ENCODE peak calls at places on chromosomes 5 and 9, in eight cellular contexts. One of them, this sample, is unnamed.

GRCh38 chr5:4233671-4234070 is 638.0 kb downstream of the IRX1 start:
- DNase-seq in NCI-H524: no peak
- DNase-seq in EL: no peak
- DNase-seq in suprapubic skin: no peak
- DNase-seq in activated T-cell treated with anti-CD3 and anti-CD28 coated beads, Interleukin-2, amount 50 U/mL, for 72 hours: no peak
- DNase-seq in nucleus accumbens: no peak
- DNase-seq in fibroblast of gingiva: no peak
- DNase-seq in small intestine: no peak
- DNase-seq in this sample: no peak

GRCh38 chr5:149583394-149583793 is 2.1 kb downstream of the ARHGEF37 start:
- DNase-seq in small intestine: no peak
- DNase-seq in fibroblast of gingiva: no peak
- DNase-seq in nucleus accumbens: peak
- DNase-seq in NCI-H524: no peak
- DNase-seq in suprapubic skin: no peak
- DNase-seq in EL: no peak
- DNase-seq in activated T-cell treated with anti-CD3 and anti-CD28 coated beads, Interleukin-2, amount 50 U/mL, for 72 hours: no peak
- DNase-seq in this sample: no peak

GRCh38 chr9:124792976-124793594 is 16.2 kb downstream of the OLFML2A start:
- DNase-seq in EL: peak
- DNase-seq in nucleus accumbens: no peak
- DNase-seq in suprapubic skin: no peak
- DNase-seq in small intestine: no peak
- DNase-seq in activated T-cell treated with anti-CD3 and anti-CD28 coated beads, Interleukin-2, amount 50 U/mL, for 72 hours: no peak
- DNase-seq in fibroblast of gingiva: peak
- DNase-seq in NCI-H524: peak
- DNase-seq in this sample: no peak

GRCh38 chr5:150175536-150175935 is 9.0 kb downstream of the CDX1 start:
- DNase-seq in NCI-H524: no peak
- DNase-seq in suprapubic skin: no peak
- DNase-seq in small intestine: no peak
- DNase-seq in nucleus accumbens: no peak
- DNase-seq in activated T-cell treated with anti-CD3 and anti-CD28 coated beads, Interleukin-2, amount 50 U/mL, for 72 hours: no peak
- DNase-seq in fibroblast of gingiva: no peak
- DNase-seq in EL: peak
- DNase-seq in this sample: no peak

GRCh38 chr5:168737066-168737465 is 157.9 kb upstream of the PANK3 start:
- DNase-seq in suprapubic skin: no peak
- DNase-seq in small intestine: no peak
- DNase-seq in activated T-cell treated with anti-CD3 and anti-CD28 coated beads, Interleukin-2, amount 50 U/mL, for 72 hours: no peak
- DNase-seq in nucleus accumbens: no peak
- DNase-seq in NCI-H524: no peak
- DNase-seq in EL: no peak
- DNase-seq in fibroblast of gingiva: no peak
- DNase-seq in this sample: no peak

GRCh38 chr5:133714161-133714915 is 102.0 kb upstream of the FSTL4 start:
- DNase-seq in EL: no peak
- DNase-seq in activated T-cell treated with anti-CD3 and anti-CD28 coated beads, Interleukin-2, amount 50 U/mL, for 72 hours: no peak
- DNase-seq in suprapubic skin: peak
- DNase-seq in nucleus accumbens: no peak
- DNase-seq in fibroblast of gingiva: no peak
- DNase-seq in small intestine: no peak
- DNase-seq in NCI-H524: peak
- DNase-seq in this sample: no peak

GRCh38 chr5:141826674-141827073 is 51.5 kb downstream of the PCDH1 start:
- DNase-seq in activated T-cell treated with anti-CD3 and anti-CD28 coated beads, Interleukin-2, amount 50 U/mL, for 72 hours: no peak
- DNase-seq in suprapubic skin: no peak
- DNase-seq in EL: no peak
- DNase-seq in small intestine: no peak
- DNase-seq in nucleus accumbens: no peak
- DNase-seq in fibroblast of gingiva: no peak
- DNase-seq in NCI-H524: no peak
- DNase-seq in this sample: no peak

GRCh38 chr5:73801736-73802135 is 175.7 kb downstream of the ARHGEF28 start:
- DNase-seq in EL: no peak
- DNase-seq in fibroblast of gingiva: no peak
- DNase-seq in suprapubic skin: no peak
- DNase-seq in nucleus accumbens: no peak
- DNase-seq in NCI-H524: no peak
- DNase-seq in activated T-cell treated with anti-CD3 and anti-CD28 coated beads, Interleukin-2, amount 50 U/mL, for 72 hours: no peak
- DNase-seq in small intestine: no peak
- DNase-seq in this sample: no peak

GRCh38 chr9:22169243-22169642 is 160.1 kb upstream of the CDKN2B start:
- DNase-seq in NCI-H524: no peak
- DNase-seq in fibroblast of gingiva: peak
- DNase-seq in nucleus accumbens: no peak
- DNase-seq in suprapubic skin: no peak
- DNase-seq in activated T-cell treated with anti-CD3 and anti-CD28 coated beads, Interleukin-2, amount 50 U/mL, for 72 hours: no peak
- DNase-seq in small intestine: no peak
- DNase-seq in EL: peak
- DNase-seq in this sample: no peak

GRCh38 chr9:81083062-81083461 is 606.3 kb downstream of the TLE1 start:
- DNase-seq in nucleus accumbens: no peak
- DNase-seq in activated T-cell treated with anti-CD3 and anti-CD28 coated beads, Interleukin-2, amount 50 U/mL, for 72 hours: no peak
- DNase-seq in NCI-H524: no peak
- DNase-seq in small intestine: no peak
- DNase-seq in fibroblast of gingiva: peak
- DNase-seq in suprapubic skin: no peak
- DNase-seq in EL: peak
- DNase-seq in this sample: peak

GRCh38 chr5:154038241-154038603 is 488 bp downstream of the FAM114A2 start:
- DNase-seq in suprapubic skin: no peak
- DNase-seq in fibroblast of gingiva: no peak
- DNase-seq in nucleus accumbens: no peak
- DNase-seq in activated T-cell treated with anti-CD3 and anti-CD28 coated beads, Interleukin-2, amount 50 U/mL, for 72 hours: no peak
- DNase-seq in EL: no peak
- DNase-seq in small intestine: peak
- DNase-seq in NCI-H524: no peak
- DNase-seq in this sample: no peak

GRCh38 chr5:142597546-142598337 is 88.1 kb downstream of the FGF1 start:
- DNase-seq in EL: peak
- DNase-seq in suprapubic skin: no peak
- DNase-seq in NCI-H524: no peak
- DNase-seq in fibroblast of gingiva: peak
- DNase-seq in nucleus accumbens: peak
- DNase-seq in small intestine: no peak
- DNase-seq in activated T-cell treated with anti-CD3 and anti-CD28 coated beads, Interleukin-2, amount 50 U/mL, for 72 hours: peak
- DNase-seq in this sample: no peak

GRCh38 chr5:174501461-174502069 is 222.8 kb upstream of the MSX2 start:
- DNase-seq in NCI-H524: no peak
- DNase-seq in suprapubic skin: no peak
- DNase-seq in activated T-cell treated with anti-CD3 and anti-CD28 coated beads, Interleukin-2, amount 50 U/mL, for 72 hours: no peak
- DNase-seq in nucleus accumbens: no peak
- DNase-seq in fibroblast of gingiva: no peak
- DNase-seq in small intestine: no peak
- DNase-seq in EL: peak
- DNase-seq in this sample: no peak

GRCh38 chr5:6453937-6454560 is 5.4 kb downstream of the UBE2QL1 start:
- DNase-seq in activated T-cell treated with anti-CD3 and anti-CD28 coated beads, Interleukin-2, amount 50 U/mL, for 72 hours: no peak
- DNase-seq in fibroblast of gingiva: no peak
- DNase-seq in NCI-H524: peak
- DNase-seq in suprapubic skin: no peak
- DNase-seq in EL: no peak
- DNase-seq in nucleus accumbens: no peak
- DNase-seq in small intestine: no peak
- DNase-seq in this sample: no peak

GRCh38 chr5:29262683-29263082 is 1930.8 kb upstream of the CDH6 start:
- DNase-seq in EL: no peak
- DNase-seq in suprapubic skin: no peak
- DNase-seq in activated T-cell treated with anti-CD3 and anti-CD28 coated beads, Interleukin-2, amount 50 U/mL, for 72 hours: no peak
- DNase-seq in NCI-H524: no peak
- DNase-seq in fibroblast of gingiva: no peak
- DNase-seq in nucleus accumbens: no peak
- DNase-seq in small intestine: no peak
- DNase-seq in this sample: no peak

GRCh38 chr9:79224672-79225433 is 346.9 kb upstream of the TLE4 start:
- DNase-seq in fibroblast of gingiva: peak
- DNase-seq in small intestine: no peak
- DNase-seq in suprapubic skin: no peak
- DNase-seq in NCI-H524: no peak
- DNase-seq in nucleus accumbens: no peak
- DNase-seq in activated T-cell treated with anti-CD3 and anti-CD28 coated beads, Interleukin-2, amount 50 U/mL, for 72 hours: no peak
- DNase-seq in EL: peak
- DNase-seq in this sample: no peak

GRCh38 chr5:124729687-124730359 is 16.6 kb downstream of the ZNF608 start:
- DNase-seq in suprapubic skin: no peak
- DNase-seq in nucleus accumbens: no peak
- DNase-seq in fibroblast of gingiva: peak
- DNase-seq in NCI-H524: no peak
- DNase-seq in small intestine: no peak
- DNase-seq in EL: no peak
- DNase-seq in activated T-cell treated with anti-CD3 and anti-CD28 coated beads, Interleukin-2, amount 50 U/mL, for 72 hours: no peak
- DNase-seq in this sample: no peak

GRCh38 chr5:952597-953271 is 55.9 kb upstream of the NKD2 start:
- DNase-seq in suprapubic skin: peak
- DNase-seq in nucleus accumbens: no peak
- DNase-seq in EL: no peak
- DNase-seq in fibroblast of gingiva: no peak
- DNase-seq in activated T-cell treated with anti-CD3 and anti-CD28 coated beads, Interleukin-2, amount 50 U/mL, for 72 hours: no peak
- DNase-seq in NCI-H524: no peak
- DNase-seq in small intestine: no peak
- DNase-seq in this sample: no peak

GRCh38 chr5:61362796-61363364 is 30.8 kb downstream of the ZSWIM6 start:
- DNase-seq in small intestine: no peak
- DNase-seq in nucleus accumbens: no peak
- DNase-seq in NCI-H524: no peak
- DNase-seq in activated T-cell treated with anti-CD3 and anti-CD28 coated beads, Interleukin-2, amount 50 U/mL, for 72 hours: peak
- DNase-seq in fibroblast of gingiva: no peak
- DNase-seq in EL: peak
- DNase-seq in suprapubic skin: no peak
- DNase-seq in this sample: no peak

GRCh38 chr9:108041551-108041950 is 552.0 kb upstream of the KLF4 start:
- DNase-seq in EL: peak
- DNase-seq in fibroblast of gingiva: peak
- DNase-seq in nucleus accumbens: no peak
- DNase-seq in NCI-H524: no peak
- DNase-seq in small intestine: no peak
- DNase-seq in suprapubic skin: no peak
- DNase-seq in activated T-cell treated with anti-CD3 and anti-CD28 coated beads, Interleukin-2, amount 50 U/mL, for 72 hours: no peak
- DNase-seq in this sample: no peak

GRCh38 chr9:90343360-90343759 is 299.3 kb downstream of the DIRAS2 start:
- DNase-seq in NCI-H524: no peak
- DNase-seq in activated T-cell treated with anti-CD3 and anti-CD28 coated beads, Interleukin-2, amount 50 U/mL, for 72 hours: no peak
- DNase-seq in suprapubic skin: no peak
- DNase-seq in small intestine: no peak
- DNase-seq in nucleus accumbens: no peak
- DNase-seq in fibroblast of gingiva: no peak
- DNase-seq in EL: peak
- DNase-seq in this sample: no peak

GRCh38 chr9:115058684-115059315 is 59.2 kb downstream of the TNC start:
- DNase-seq in fibroblast of gingiva: peak
- DNase-seq in EL: peak
- DNase-seq in activated T-cell treated with anti-CD3 and anti-CD28 coated beads, Interleukin-2, amount 50 U/mL, for 72 hours: no peak
- DNase-seq in NCI-H524: no peak
- DNase-seq in small intestine: no peak
- DNase-seq in suprapubic skin: no peak
- DNase-seq in nucleus accumbens: no peak
- DNase-seq in this sample: no peak

GRCh38 chr9:107487521-107488399 is 1.8 kb downstream of the KLF4 start:
- DNase-seq in suprapubic skin: peak
- DNase-seq in activated T-cell treated with anti-CD3 and anti-CD28 coated beads, Interleukin-2, amount 50 U/mL, for 72 hours: peak
- DNase-seq in NCI-H524: peak
- DNase-seq in nucleus accumbens: no peak
- DNase-seq in fibroblast of gingiva: peak
- DNase-seq in small intestine: peak
- DNase-seq in EL: no peak
- DNase-seq in this sample: peak

GRCh38 chr9:137350696-137351584 is 48.9 kb upstream of the NRARP start:
- DNase-seq in suprapubic skin: no peak
- DNase-seq in fibroblast of gingiva: no peak
- DNase-seq in small intestine: no peak
- DNase-seq in NCI-H524: no peak
- DNase-seq in activated T-cell treated with anti-CD3 and anti-CD28 coated beads, Interleukin-2, amount 50 U/mL, for 72 hours: no peak
- DNase-seq in EL: no peak
- DNase-seq in nucleus accumbens: no peak
- DNase-seq in this sample: no peak

GRCh38 chr9:136174779-136175744 is 29.9 kb downstream of the LHX3 start:
- DNase-seq in fibroblast of gingiva: no peak
- DNase-seq in suprapubic skin: no peak
- DNase-seq in activated T-cell treated with anti-CD3 and anti-CD28 coated beads, Interleukin-2, amount 50 U/mL, for 72 hours: no peak
- DNase-seq in EL: no peak
- DNase-seq in small intestine: no peak
- DNase-seq in NCI-H524: no peak
- DNase-seq in nucleus accumbens: no peak
- DNase-seq in this sample: no peak

GRCh38 chr5:115873392-115873791 is 31.7 kb downstream of the AP3S1 start:
- DNase-seq in activated T-cell treated with anti-CD3 and anti-CD28 coated beads, Interleukin-2, amount 50 U/mL, for 72 hours: no peak
- DNase-seq in suprapubic skin: no peak
- DNase-seq in NCI-H524: no peak
- DNase-seq in nucleus accumbens: no peak
- DNase-seq in EL: peak
- DNase-seq in fibroblast of gingiva: peak
- DNase-seq in small intestine: peak
- DNase-seq in this sample: no peak

GRCh38 chr5:107955321-107955720 is 284.6 kb upstream of the EFNA5 start:
- DNase-seq in suprapubic skin: no peak
- DNase-seq in activated T-cell treated with anti-CD3 and anti-CD28 coated beads, Interleukin-2, amount 50 U/mL, for 72 hours: no peak
- DNase-seq in NCI-H524: no peak
- DNase-seq in small intestine: no peak
- DNase-seq in EL: no peak
- DNase-seq in nucleus accumbens: no peak
- DNase-seq in fibroblast of gingiva: no peak
- DNase-seq in this sample: no peak

GRCh38 chr5:420632-421286 is 22.2 kb upstream of the EXOC3 start:
- DNase-seq in small intestine: no peak
- DNase-seq in EL: no peak
- DNase-seq in suprapubic skin: peak
- DNase-seq in activated T-cell treated with anti-CD3 and anti-CD28 coated beads, Interleukin-2, amount 50 U/mL, for 72 hours: no peak
- DNase-seq in nucleus accumbens: no peak
- DNase-seq in fibroblast of gingiva: no peak
- DNase-seq in NCI-H524: no peak
- DNase-seq in this sample: peak

GRCh38 chr5:58934629-58935097 is 351.8 kb downstream of the RAB3C start:
- DNase-seq in suprapubic skin: no peak
- DNase-seq in EL: no peak
- DNase-seq in small intestine: no peak
- DNase-seq in activated T-cell treated with anti-CD3 and anti-CD28 coated beads, Interleukin-2, amount 50 U/mL, for 72 hours: no peak
- DNase-seq in fibroblast of gingiva: peak
- DNase-seq in NCI-H524: no peak
- DNase-seq in nucleus accumbens: no peak
- DNase-seq in this sample: no peak

GRCh38 chr5:119340597-119341218 is 15.1 kb upstream of the TNFAIP8 start:
- DNase-seq in NCI-H524: no peak
- DNase-seq in small intestine: peak
- DNase-seq in fibroblast of gingiva: no peak
- DNase-seq in nucleus accumbens: no peak
- DNase-seq in activated T-cell treated with anti-CD3 and anti-CD28 coated beads, Interleukin-2, amount 50 U/mL, for 72 hours: peak
- DNase-seq in EL: no peak
- DNase-seq in suprapubic skin: no peak
- DNase-seq in this sample: no peak

GRCh38 chr5:172149073-172149472 is 39.0 kb downstream of the STK10 start:
- DNase-seq in nucleus accumbens: no peak
- DNase-seq in suprapubic skin: no peak
- DNase-seq in activated T-cell treated with anti-CD3 and anti-CD28 coated beads, Interleukin-2, amount 50 U/mL, for 72 hours: no peak
- DNase-seq in EL: peak
- DNase-seq in fibroblast of gingiva: peak
- DNase-seq in small intestine: no peak
- DNase-seq in NCI-H524: no peak
- DNase-seq in this sample: no peak

GRCh38 chr9:111632051-111632450 is 917 bp downstream of the DNAJC25 start:
- DNase-seq in activated T-cell treated with anti-CD3 and anti-CD28 coated beads, Interleukin-2, amount 50 U/mL, for 72 hours: no peak
- DNase-seq in fibroblast of gingiva: no peak
- DNase-seq in nucleus accumbens: no peak
- DNase-seq in suprapubic skin: no peak
- DNase-seq in EL: no peak
- DNase-seq in small intestine: no peak
- DNase-seq in NCI-H524: no peak
- DNase-seq in this sample: no peak

GRCh38 chr9:114798793-114799427 is 6.9 kb downstream of the TNFSF15 start:
- DNase-seq in suprapubic skin: no peak
- DNase-seq in EL: no peak
- DNase-seq in fibroblast of gingiva: no peak
- DNase-seq in small intestine: peak
- DNase-seq in activated T-cell treated with anti-CD3 and anti-CD28 coated beads, Interleukin-2, amount 50 U/mL, for 72 hours: no peak
- DNase-seq in NCI-H524: no peak
- DNase-seq in nucleus accumbens: no peak
- DNase-seq in this sample: no peak

GRCh38 chr5:143673676-143674468 is 138.1 kb upstream of the HMHB1 start:
- DNase-seq in NCI-H524: no peak
- DNase-seq in EL: no peak
- DNase-seq in fibroblast of gingiva: no peak
- DNase-seq in suprapubic skin: no peak
- DNase-seq in small intestine: no peak
- DNase-seq in activated T-cell treated with anti-CD3 and anti-CD28 coated beads, Interleukin-2, amount 50 U/mL, for 72 hours: no peak
- DNase-seq in nucleus accumbens: no peak
- DNase-seq in this sample: no peak

This sample was measured in sigmoid colon.